ENCODE peak calls at places on chromosomes 1 and 21, in ten cellular contexts. M is GM23248, X is epithelial cell of esophagus, L is T follicular helper cell, O is Right ventricle myocardium inferior, R is substantia nigra, Z is left cardiac atrium, T is hepatocyte, P is G401, K is HT1080. C is an unnamed sample.

GRCh38 chr1:232012773-232013386 is 386.3 kb downstream of the DISC1 start:
- DNase-seq in R (no peak), M (peak; percentile 79), P (peak; percentile 12), L (no peak), O (no peak), T (peak; percentile 20), Z (peak; percentile 72), K (peak; percentile 74), X (peak; percentile 65), C (peak; percentile 86)

GRCh38 chr1:115454835-115455511 is 116.9 kb upstream of the NGF start:
- DNase-seq in Z (peak; percentile 59), K (no peak), M (peak; percentile 81), L (no peak), X (no peak), R (no peak), P (no peak), O (peak; percentile 77), T (peak; percentile 51), C (no peak)

GRCh38 chr1:180609643-180610555 is 21.9 kb upstream of the XPR1 start:
- DNase-seq in K (no peak), L (no peak), R (no peak), M (peak; percentile 54), X (peak; percentile 55), P (no peak), O (no peak), T (peak; percentile 33), Z (no peak), C (peak; percentile 14)

GRCh38 chr1:81558291-81559076 is 242.2 kb upstream of the ADGRL2 start:
- DNase-seq in X (peak; percentile 56), T (no peak), O (no peak), R (no peak), K (no peak), L (no peak), P (no peak), M (no peak), Z (no peak), C (peak; percentile 15)

GRCh38 chr1:44030606-44031050 is 634 bp downstream of the SLC6A9 start:
- DNase-seq in P (peak; percentile 31), X (peak; percentile 53), L (no peak), T (peak; percentile 81), K (peak; percentile 47), O (no peak), M (peak; percentile 74), Z (peak; percentile 60), R (peak; percentile 54), C (peak; percentile 85)

GRCh38 chr21:39029086-39029772 is 154.0 kb downstream of the PSMG1 start:
- DNase-seq in O (no peak), M (peak; percentile 69), P (no peak), L (no peak), T (no peak), R (no peak), X (no peak), Z (no peak), K (no peak), C (no peak)

GRCh38 chr1:172832332-172832731 is 173.4 kb downstream of the FASLG start:
- DNase-seq in X (no peak), P (no peak), O (no peak), K (no peak), T (no peak), Z (no peak), L (no peak), R (no peak), M (no peak), C (no peak)

GRCh38 chr1:203185061-203185461 is 1.4 kb downstream of the CHI3L1 start:
- DNase-seq in R (no peak), K (no peak), X (peak; percentile 23), L (no peak), O (no peak), Z (no peak), T (no peak), M (no peak), P (no peak), C (no peak)

GRCh38 chr1:233677690-233678354 is 63.9 kb downstream of the KCNK1 start:
- DNase-seq in X (no peak), T (no peak), M (no peak), K (no peak), O (no peak), Z (no peak), P (peak; percentile 67), L (no peak), R (no peak), C (no peak)

GRCh38 chr1:32816676-32817158 is 441 bp downstream of the YARS1 start:
- DNase-seq in T (peak; percentile 27), O (no peak), M (peak; percentile 66), R (no peak), P (no peak), L (no peak), X (peak; percentile 91), Z (no peak), K (peak; percentile 39), C (peak; percentile 64)

GRCh38 chr1:1550087-1550486 is 9.7 kb upstream of the TMEM240 start:
- DNase-seq in O (no peak), M (no peak), Z (no peak), T (no peak), R (no peak), L (no peak), X (no peak), P (no peak), K (no peak), C (no peak)

GRCh38 chr1:75992312-75992711 is 60.1 kb upstream of the ASB17 start:
- DNase-seq in R (no peak), L (no peak), P (no peak), K (no peak), O (no peak), M (no peak), Z (no peak), T (no peak), X (no peak), C (peak; percentile 23)

GRCh38 chr1:248691567-248692155 is 10.9 kb downstream of the OR14I1 start:
- DNase-seq in L (no peak), Z (no peak), P (no peak), K (peak; percentile 27), T (no peak), O (no peak), M (no peak), R (no peak), X (no peak), C (no peak)

GRCh38 chr1:228830185-228830953 is 95.1 kb downstream of the RHOU start:
- DNase-seq in Z (no peak), L (no peak), T (peak; percentile 46), R (no peak), M (no peak), K (no peak), P (peak; percentile 77), O (peak; percentile 70), X (no peak), C (no peak)

GRCh38 chr1:115229016-115229415 is 109.0 kb downstream of the NGF start:
- DNase-seq in T (no peak), X (peak; percentile 51), O (no peak), K (no peak), R (no peak), Z (no peak), M (no peak), L (no peak), P (no peak), C (peak; percentile 88)

GRCh38 chr21:41142051-41142795 is 25.7 kb upstream of the BACE2 start:
- DNase-seq in P (peak; percentile 14), X (peak; percentile 86), L (no peak), K (peak; percentile 44), R (no peak), T (no peak), M (peak; percentile 90), O (no peak), Z (peak; percentile 34), C (peak; percentile 70)

GRCh38 chr1:223531742-223532341 is 133.7 kb downstream of the CAPN8 start:
- DNase-seq in T (peak; percentile 68), R (no peak), M (peak; percentile 49), K (peak; percentile 51), X (peak; percentile 59), P (peak; percentile 51), O (no peak), Z (peak; percentile 45), L (no peak), C (peak; percentile 82)

C was measured in DMS53.